ENCODE peak calls at places on chromosomes 2 and 18, in seven cellular contexts. One of them, this sample, is unnamed.

GRCh38 chr2:33719067-33719466 is 120.0 kb upstream of the FAM98A start:
- DNase-seq in WTC11: no peak
- DNase-seq in A549: no peak
- DNase-seq in omental fat pad: no peak
- DNase-seq in astrocyte of the spinal cord: no peak
- DNase-seq in type B pancreatic cell: no peak
- DNase-seq in AG04450: no peak
- DNase-seq in this sample: no peak

GRCh38 chr2:70301344-70302194 is at the start of gene FAM136A:
- DNase-seq in WTC11: peak
- DNase-seq in A549: peak
- DNase-seq in omental fat pad: peak
- DNase-seq in astrocyte of the spinal cord: peak
- DNase-seq in type B pancreatic cell: peak
- DNase-seq in AG04450: peak
- DNase-seq in this sample: peak

GRCh38 chr2:75828826-75829225 is 118.1 kb upstream of the GCFC2 start:
- DNase-seq in WTC11: no peak
- DNase-seq in A549: no peak
- DNase-seq in omental fat pad: no peak
- DNase-seq in astrocyte of the spinal cord: no peak
- DNase-seq in type B pancreatic cell: no peak
- DNase-seq in AG04450: no peak
- DNase-seq in this sample: no peak

GRCh38 chr2:134712736-134713495 is 5.9 kb downstream of the TMEM163 start:
- DNase-seq in WTC11: no peak
- DNase-seq in A549: no peak
- DNase-seq in omental fat pad: no peak
- DNase-seq in astrocyte of the spinal cord: no peak
- DNase-seq in type B pancreatic cell: no peak
- DNase-seq in AG04450: no peak
- DNase-seq in this sample: no peak

GRCh38 chr2:240782886-240783818 is 36.9 kb downstream of the KIF1A start:
- DNase-seq in WTC11: no peak
- DNase-seq in A549: no peak
- DNase-seq in omental fat pad: no peak
- DNase-seq in astrocyte of the spinal cord: no peak
- DNase-seq in type B pancreatic cell: no peak
- DNase-seq in AG04450: no peak
- DNase-seq in this sample: no peak

GRCh38 chr2:150125708-150126107 is 361.8 kb downstream of the RND3 start:
- DNase-seq in WTC11: no peak
- DNase-seq in A549: peak
- DNase-seq in omental fat pad: no peak
- DNase-seq in astrocyte of the spinal cord: peak
- DNase-seq in type B pancreatic cell: no peak
- DNase-seq in AG04450: no peak
- DNase-seq in this sample: no peak

GRCh38 chr18:47418746-47419145 is 167.3 kb upstream of the SKOR2 start:
- DNase-seq in WTC11: no peak
- DNase-seq in A549: no peak
- DNase-seq in omental fat pad: no peak
- DNase-seq in astrocyte of the spinal cord: peak
- DNase-seq in type B pancreatic cell: no peak
- DNase-seq in AG04450: no peak
- DNase-seq in this sample: no peak

GRCh38 chr18:40249390-40250080 is 1705.5 kb upstream of the PIK3C3 start:
- DNase-seq in WTC11: no peak
- DNase-seq in A549: no peak
- DNase-seq in omental fat pad: no peak
- DNase-seq in astrocyte of the spinal cord: peak
- DNase-seq in type B pancreatic cell: no peak
- DNase-seq in AG04450: no peak
- DNase-seq in this sample: no peak

GRCh38 chr2:128346811-128347558 is 28.3 kb upstream of the HS6ST1 start:
- DNase-seq in WTC11: no peak
- DNase-seq in A549: no peak
- DNase-seq in omental fat pad: no peak
- DNase-seq in astrocyte of the spinal cord: no peak
- DNase-seq in type B pancreatic cell: no peak
- DNase-seq in AG04450: no peak
- DNase-seq in this sample: no peak

GRCh38 chr2:67726416-67726815 is 329.3 kb downstream of the ETAA1 start:
- DNase-seq in WTC11: no peak
- DNase-seq in A549: no peak
- DNase-seq in omental fat pad: no peak
- DNase-seq in astrocyte of the spinal cord: no peak
- DNase-seq in type B pancreatic cell: no peak
- DNase-seq in AG04450: no peak
- DNase-seq in this sample: no peak

GRCh38 chr18:69795785-69796184 is 151.9 kb downstream of the CD226 start:
- DNase-seq in WTC11: no peak
- DNase-seq in A549: no peak
- DNase-seq in omental fat pad: no peak
- DNase-seq in astrocyte of the spinal cord: peak
- DNase-seq in type B pancreatic cell: no peak
- DNase-seq in AG04450: peak
- DNase-seq in this sample: no peak

GRCh38 chr2:17877811-17878221 is 651 bp upstream of the KCNS3 start:
- DNase-seq in WTC11: peak
- DNase-seq in A549: no peak
- DNase-seq in omental fat pad: no peak
- DNase-seq in astrocyte of the spinal cord: peak
- DNase-seq in type B pancreatic cell: no peak
- DNase-seq in AG04450: no peak
- DNase-seq in this sample: no peak

GRCh38 chr2:7951001-7951400 is 730.9 kb upstream of the ID2 start:
- DNase-seq in WTC11: no peak
- DNase-seq in A549: no peak
- DNase-seq in omental fat pad: no peak
- DNase-seq in astrocyte of the spinal cord: no peak
- DNase-seq in type B pancreatic cell: no peak
- DNase-seq in AG04450: no peak
- DNase-seq in this sample: no peak

GRCh38 chr2:241310917-241311566 is 4.4 kb downstream of the HDLBP start:
- DNase-seq in WTC11: no peak
- DNase-seq in A549: no peak
- DNase-seq in omental fat pad: no peak
- DNase-seq in astrocyte of the spinal cord: no peak
- DNase-seq in type B pancreatic cell: no peak
- DNase-seq in AG04450: no peak
- DNase-seq in this sample: no peak

GRCh38 chr18:42182728-42183700 is 228.0 kb downstream of the PIK3C3 start:
- DNase-seq in WTC11: no peak
- DNase-seq in A549: no peak
- DNase-seq in omental fat pad: no peak
- DNase-seq in astrocyte of the spinal cord: peak
- DNase-seq in type B pancreatic cell: no peak
- DNase-seq in AG04450: no peak
- DNase-seq in this sample: no peak

GRCh38 chr18:9824862-9825479 is 60.8 kb upstream of the TXNDC2 start:
- DNase-seq in WTC11: no peak
- DNase-seq in A549: no peak
- DNase-seq in omental fat pad: no peak
- DNase-seq in astrocyte of the spinal cord: no peak
- DNase-seq in type B pancreatic cell: no peak
- DNase-seq in AG04450: no peak
- DNase-seq in this sample: no peak

GRCh38 chr2:191559569-191559968 is 118.4 kb upstream of the NABP1 start:
- DNase-seq in WTC11: no peak
- DNase-seq in A549: no peak
- DNase-seq in omental fat pad: no peak
- DNase-seq in astrocyte of the spinal cord: no peak
- DNase-seq in type B pancreatic cell: no peak
- DNase-seq in AG04450: no peak
- DNase-seq in this sample: no peak

GRCh38 chr2:23366720-23367119 is 18.3 kb upstream of the KLHL29 start:
- DNase-seq in WTC11: no peak
- DNase-seq in A549: no peak
- DNase-seq in omental fat pad: no peak
- DNase-seq in astrocyte of the spinal cord: no peak
- DNase-seq in type B pancreatic cell: no peak
- DNase-seq in AG04450: no peak
- DNase-seq in this sample: no peak

GRCh38 chr2:99670768-99671734 is 181.2 kb upstream of the REV1 start:
- DNase-seq in WTC11: no peak
- DNase-seq in A549: no peak
- DNase-seq in omental fat pad: no peak
- DNase-seq in astrocyte of the spinal cord: no peak
- DNase-seq in type B pancreatic cell: no peak
- DNase-seq in AG04450: no peak
- DNase-seq in this sample: no peak

GRCh38 chr2:148643421-148643820 is 1.1 kb upstream of the EPC2 start:
- DNase-seq in WTC11: no peak
- DNase-seq in A549: no peak
- DNase-seq in omental fat pad: no peak
- DNase-seq in astrocyte of the spinal cord: no peak
- DNase-seq in type B pancreatic cell: no peak
- DNase-seq in AG04450: no peak
- DNase-seq in this sample: no peak

GRCh38 chr18:57439617-57439975 is 4.4 kb downstream of the ONECUT2 start:
- DNase-seq in WTC11: peak
- DNase-seq in A549: no peak
- DNase-seq in omental fat pad: no peak
- DNase-seq in astrocyte of the spinal cord: no peak
- DNase-seq in type B pancreatic cell: no peak
- DNase-seq in AG04450: no peak
- DNase-seq in this sample: no peak

GRCh38 chr18:58201268-58201667 is 157.2 kb downstream of the NEDD4L start:
- DNase-seq in WTC11: no peak
- DNase-seq in A549: no peak
- DNase-seq in omental fat pad: no peak
- DNase-seq in astrocyte of the spinal cord: no peak
- DNase-seq in type B pancreatic cell: no peak
- DNase-seq in AG04450: no peak
- DNase-seq in this sample: no peak

DNA sequence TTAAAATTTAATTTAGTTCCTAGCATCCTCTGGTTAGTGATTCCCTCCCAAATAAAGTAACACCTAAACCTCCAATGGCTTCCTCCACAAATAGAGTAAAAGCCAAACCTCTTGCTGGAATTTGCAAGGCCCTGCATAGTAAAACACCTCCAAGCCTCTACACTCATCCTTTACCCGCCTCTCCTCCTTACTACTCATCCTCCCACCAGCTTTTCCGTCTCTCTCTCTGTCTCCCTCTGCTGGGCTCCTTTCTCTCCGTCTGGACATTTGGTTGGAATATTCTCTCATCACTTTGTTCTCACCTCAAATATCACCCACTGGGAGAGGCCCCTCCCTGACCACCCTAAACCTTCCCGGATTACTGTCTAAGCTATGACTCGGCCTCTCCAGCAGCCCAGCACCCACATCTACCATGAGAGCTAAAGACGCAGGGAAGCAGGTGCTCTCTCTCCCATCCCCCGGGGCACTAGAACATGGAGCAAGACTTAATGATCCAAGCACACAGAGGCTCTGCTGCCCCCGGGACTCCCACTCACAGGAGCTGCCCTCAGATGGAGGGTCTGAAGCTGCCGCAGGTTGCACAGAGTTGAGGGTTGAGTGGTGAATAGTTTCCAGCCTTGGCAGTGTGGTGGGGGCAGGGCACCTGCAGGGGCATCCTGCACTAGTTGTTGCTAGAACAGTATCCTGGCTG is 167.2 kb downstream of the FBXO15 start:
- DNase-seq in WTC11: peak
- DNase-seq in A549: peak
- DNase-seq in omental fat pad: no peak
- DNase-seq in astrocyte of the spinal cord: no peak
- DNase-seq in type B pancreatic cell: no peak
- DNase-seq in AG04450: no peak
- DNase-seq in this sample: no peak
- TF ChIP-seq CTCF in WTC11: peak
- TF ChIP-seq CTCF in A549: peak
- TF ChIP-seq CTCF in omental fat pad: no peak
- TF ChIP-seq CTCF in astrocyte of the spinal cord: peak
- TF ChIP-seq CTCF in type B pancreatic cell: peak
- TF ChIP-seq CTCF in AG04450: peak
- TF ChIP-seq CTCF in this sample: no peak

GRCh38 chr2:163133602-163134001 is 295.0 kb upstream of the KCNH7 start:
- DNase-seq in WTC11: no peak
- DNase-seq in A549: no peak
- DNase-seq in omental fat pad: no peak
- DNase-seq in astrocyte of the spinal cord: peak
- DNase-seq in type B pancreatic cell: no peak
- DNase-seq in AG04450: no peak
- DNase-seq in this sample: no peak

GRCh38 chr2:163132850-163133249 is 294.3 kb upstream of the KCNH7 start:
- DNase-seq in WTC11: no peak
- DNase-seq in A549: peak
- DNase-seq in omental fat pad: no peak
- DNase-seq in astrocyte of the spinal cord: peak
- DNase-seq in type B pancreatic cell: no peak
- DNase-seq in AG04450: no peak
- DNase-seq in this sample: no peak
- TF ChIP-seq CTCF in WTC11: peak
- TF ChIP-seq CTCF in A549: peak
- TF ChIP-seq CTCF in omental fat pad: no peak
- TF ChIP-seq CTCF in astrocyte of the spinal cord: peak
- TF ChIP-seq CTCF in type B pancreatic cell: peak
- TF ChIP-seq CTCF in AG04450: peak
- TF ChIP-seq CTCF in this sample: peak

DNA sequence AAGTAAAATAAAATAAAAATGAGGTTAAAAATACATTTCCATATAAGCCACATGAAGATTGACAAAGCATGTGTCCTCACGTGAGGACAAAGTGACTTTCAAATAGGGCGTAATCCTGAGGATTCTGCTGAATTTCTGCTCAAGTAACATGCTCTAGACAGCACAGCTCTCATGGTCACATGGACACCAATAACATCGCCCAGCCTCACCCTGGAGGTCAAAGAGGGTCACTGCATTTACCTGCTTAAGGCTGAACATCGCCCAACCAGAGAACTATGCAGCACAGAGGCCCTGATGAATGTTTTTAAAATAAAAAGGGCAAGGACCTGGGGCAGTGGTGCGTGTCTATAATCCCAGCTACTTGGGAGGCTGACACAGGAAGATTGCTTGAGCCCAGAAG is 30.2 kb downstream of the TGFBRAP1 start:
- DNase-seq in WTC11: peak
- DNase-seq in A549: peak
- DNase-seq in omental fat pad: no peak
- DNase-seq in astrocyte of the spinal cord: no peak
- DNase-seq in type B pancreatic cell: no peak
- DNase-seq in AG04450: no peak
- DNase-seq in this sample: no peak
- TF ChIP-seq CTCF in WTC11: peak
- TF ChIP-seq CTCF in A549: no peak
- TF ChIP-seq CTCF in omental fat pad: no peak
- TF ChIP-seq CTCF in astrocyte of the spinal cord: no peak
- TF ChIP-seq CTCF in type B pancreatic cell: peak
- TF ChIP-seq CTCF in AG04450: peak
- TF ChIP-seq CTCF in this sample: no peak

DNA sequence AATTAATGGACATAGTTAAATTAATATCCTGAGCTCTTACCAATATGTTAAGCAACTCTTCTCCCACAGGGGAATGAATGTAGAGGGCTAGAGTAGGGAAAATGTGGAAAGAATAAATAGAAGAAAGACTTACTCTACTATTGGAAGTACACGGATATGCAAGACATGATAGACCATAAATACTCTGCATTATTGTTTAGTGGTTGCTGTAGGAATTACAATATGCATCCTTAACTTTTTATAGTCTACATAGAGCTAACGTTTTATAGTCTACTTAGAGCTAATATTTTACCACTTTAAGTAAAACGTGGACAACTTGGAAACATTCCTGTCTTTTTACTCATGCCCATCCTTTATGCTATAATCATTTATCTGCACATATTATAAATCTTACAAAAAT is 163.8 kb upstream of the GALNT5 start:
- DNase-seq in WTC11: no peak
- DNase-seq in A549: no peak
- DNase-seq in omental fat pad: no peak
- DNase-seq in astrocyte of the spinal cord: no peak
- DNase-seq in type B pancreatic cell: no peak
- DNase-seq in AG04450: no peak
- DNase-seq in this sample: no peak
- TF ChIP-seq CTCF in WTC11: no peak
- TF ChIP-seq CTCF in A549: no peak
- TF ChIP-seq CTCF in omental fat pad: no peak
- TF ChIP-seq CTCF in astrocyte of the spinal cord: no peak
- TF ChIP-seq CTCF in type B pancreatic cell: no peak
- TF ChIP-seq CTCF in AG04450: no peak
- TF ChIP-seq CTCF in this sample: no peak

This sample was measured in left lung.